ENCODE peak calls at places on chromosomes 16 and 17, in five cellular contexts. V is IMR-90; F is MM.1S; N is body of pancreas; D is effector memory CD4-positive, alpha-beta T cell. J is an unnamed sample.

GRCh38 chr17:40555296-40556190 is 9.7 kb downstream of the CCR7 start:
- DNase-seq in V (no peak), F (no peak), N (no peak), D (no peak), J (no peak)

GRCh38 chr16:77599793-77600415 is 122.4 kb upstream of the NUDT7 start:
- DNase-seq in V (peak; percentile 47), F (peak; percentile 21), N (no peak), D (no peak), J (no peak)

GRCh38 chr17:19747829-19748806 is at the start of gene ALDH3A1:
- DNase-seq in V (no peak), F (no peak), N (no peak), D (no peak), J (no peak)

GRCh38 chr17:14211246-14211645 is 25.4 kb downstream of the CDRT15 start:
- DNase-seq in V (no peak), F (no peak), N (no peak), D (no peak), J (no peak)

GRCh38 chr17:58301504-58302150 is 20.9 kb upstream of the MPO start:
- DNase-seq in V (no peak), F (no peak), N (no peak), D (no peak), J (no peak)

GRCh38 chr16:82248677-82249076 is 78.7 kb upstream of the MPHOSPH6 start:
- DNase-seq in V (no peak), F (no peak), N (no peak), D (no peak), J (no peak)

GRCh38 chr17:68296217-68297140 is 5.2 kb downstream of the ARSG start:
- DNase-seq in V (no peak), F (no peak), N (no peak), D (peak; percentile 57), J (peak; percentile 79)

GRCh38 chr16:5069854-5070253 is 1.8 kb upstream of the ALG1 start:
- DNase-seq in V (no peak), F (no peak), N (no peak), D (no peak), J (no peak)

GRCh38 chr17:39813631-39814030 is 50.5 kb downstream of the IKZF3 start:
- DNase-seq in V (no peak), F (no peak), N (no peak), D (peak; percentile 66), J (peak; percentile 87)

GRCh38 chr16:62764572-62764971 is 728.3 kb upstream of the CDH8 start:
- DNase-seq in V (no peak), F (no peak), N (no peak), D (no peak), J (no peak)

GRCh38 chr17:72456026-72456569 is 335.3 kb downstream of the SOX9 start:
- DNase-seq in V (peak; percentile 67), F (no peak), N (no peak), D (no peak), J (no peak)

GRCh38 chr16:50183316-50183715 is 30.2 kb downstream of the TENT4B start:
- DNase-seq in V (peak; percentile 78), F (no peak), N (no peak), D (no peak), J (no peak)

GRCh38 chr16:84029297-84030096 is 13.1 kb downstream of the SLC38A8 start:
- DNase-seq in V (no peak), F (no peak), N (no peak), D (no peak), J (no peak)

GRCh38 chr17:81049973-81050551 is 15.1 kb downstream of the BAIAP2 start:
- DNase-seq in V (no peak), F (no peak), N (peak; percentile 39), D (no peak), J (no peak)

GRCh38 chr16:66568355-66568754 is 2.1 kb downstream of the CMTM1 start:
- DNase-seq in V (peak; percentile 57), F (no peak), N (no peak), D (no peak), J (no peak)

GRCh38 chr16:72925631-72925979 is 122.3 kb downstream of the ZFHX3 start:
- DNase-seq in V (no peak), F (no peak), N (no peak), D (no peak), J (no peak)

GRCh38 chr17:7108981-7109380 is 5.6 kb downstream of the ASGR2 start:
- DNase-seq in V (no peak), F (no peak), N (no peak), D (no peak), J (no peak)

GRCh38 chr17:8753976-8754440 is 4.3 kb downstream of the SPDYE4 start:
- DNase-seq in V (peak; percentile 6), F (peak; percentile 27), N (no peak), D (no peak), J (no peak)

GRCh38 chr17:80103061-80103481 is 1.7 kb downstream of the GAA start:
- DNase-seq in V (no peak), F (no peak), N (no peak), D (no peak), J (no peak)

GRCh38 chr17:29215717-29216116 is 30.9 kb upstream of the CRYBA1 start:
- DNase-seq in V (peak; percentile 55), F (no peak), N (no peak), D (no peak), J (no peak)

GRCh38 chr17:28404812-28405570 is 1.0 kb downstream of the SLC46A1 start:
- DNase-seq in V (no peak), F (no peak), N (peak; percentile 58), D (no peak), J (no peak)

GRCh38 chr17:27674335-27674734 is 43.3 kb downstream of the LGALS9 start:
- DNase-seq in V (no peak), F (no peak), N (no peak), D (no peak), J (no peak)

GRCh38 chr17:66839616-66840015 is 4.7 kb downstream of the CACNG5 start:
- DNase-seq in V (no peak), F (no peak), N (no peak), D (no peak), J (no peak)

GRCh38 chr16:2475413-2476344 is 752 bp downstream of the TBC1D24 start:
- DNase-seq in V (no peak), F (peak; percentile 32), N (peak; percentile 59), D (peak; percentile 8), J (peak; percentile 31)

GRCh38 chr16:474420-475122 is 49.1 kb downstream of the RAB11FIP3 start:
- DNase-seq in V (no peak), F (no peak), N (no peak), D (no peak), J (no peak)

GRCh38 chr17:7922499-7923289 is 6.6 kb upstream of the RNF227 start:
- DNase-seq in V (peak; percentile 67), F (peak; percentile 62), N (peak; percentile 84), D (peak; percentile 69), J (peak; percentile 86)

GRCh38 chr17:32444301-32445074 is at the start of gene PSMD11:
- DNase-seq in V (peak; percentile 95), F (peak; percentile 97), N (peak; percentile 98), D (peak; percentile 98), J (peak; percentile 99)

GRCh38 chr16:84836234-84836647 is 16.5 kb downstream of the CRISPLD2 start:
- DNase-seq in V (peak; percentile 100), F (no peak), N (peak; percentile 38), D (no peak), J (no peak)

GRCh38 chr17:888998-889401 is 90.6 kb downstream of the NXN start:
- DNase-seq in V (no peak), F (peak; percentile 64), N (no peak), D (peak; percentile 1), J (no peak)

GRCh38 chr17:77242118-77242800 is 101.5 kb downstream of the SEC14L1 start:
- DNase-seq in V (no peak), F (no peak), N (no peak), D (no peak), J (no peak)

GRCh38 chr16:11624205-11624604 is 37.5 kb upstream of the LITAF start:
- DNase-seq in V (no peak), F (peak; percentile 88), N (no peak), D (no peak), J (no peak)

GRCh38 chr16:11626657-11627291 is 40.1 kb upstream of the LITAF start:
- DNase-seq in V (no peak), F (no peak), N (no peak), D (no peak), J (no peak)

GRCh38 chr16:11627292-11627663 is 40.6 kb upstream of the LITAF start:
- DNase-seq in V (no peak), F (no peak), N (no peak), D (no peak), J (no peak)

GRCh38 chr16:11625769-11626168 is 39.0 kb upstream of the LITAF start:
- DNase-seq in V (peak; percentile 30), F (no peak), N (no peak), D (no peak), J (no peak)

GRCh38 chr16:11624645-11625607 is 38.2 kb upstream of the LITAF start:
- DNase-seq in V (no peak), F (no peak), N (no peak), D (no peak), J (no peak)
- H3K4me1 ChIP-seq in V (peaks cover 27% of the 10 kb centered on the region), F (peaks cover 45% of the 10 kb centered on the region), N (peaks cover 10% of the 10 kb centered on the region), D (peaks cover 45% of the 10 kb centered on the region), J (peaks cover 64% of the 10 kb centered on the region)

DNA sequence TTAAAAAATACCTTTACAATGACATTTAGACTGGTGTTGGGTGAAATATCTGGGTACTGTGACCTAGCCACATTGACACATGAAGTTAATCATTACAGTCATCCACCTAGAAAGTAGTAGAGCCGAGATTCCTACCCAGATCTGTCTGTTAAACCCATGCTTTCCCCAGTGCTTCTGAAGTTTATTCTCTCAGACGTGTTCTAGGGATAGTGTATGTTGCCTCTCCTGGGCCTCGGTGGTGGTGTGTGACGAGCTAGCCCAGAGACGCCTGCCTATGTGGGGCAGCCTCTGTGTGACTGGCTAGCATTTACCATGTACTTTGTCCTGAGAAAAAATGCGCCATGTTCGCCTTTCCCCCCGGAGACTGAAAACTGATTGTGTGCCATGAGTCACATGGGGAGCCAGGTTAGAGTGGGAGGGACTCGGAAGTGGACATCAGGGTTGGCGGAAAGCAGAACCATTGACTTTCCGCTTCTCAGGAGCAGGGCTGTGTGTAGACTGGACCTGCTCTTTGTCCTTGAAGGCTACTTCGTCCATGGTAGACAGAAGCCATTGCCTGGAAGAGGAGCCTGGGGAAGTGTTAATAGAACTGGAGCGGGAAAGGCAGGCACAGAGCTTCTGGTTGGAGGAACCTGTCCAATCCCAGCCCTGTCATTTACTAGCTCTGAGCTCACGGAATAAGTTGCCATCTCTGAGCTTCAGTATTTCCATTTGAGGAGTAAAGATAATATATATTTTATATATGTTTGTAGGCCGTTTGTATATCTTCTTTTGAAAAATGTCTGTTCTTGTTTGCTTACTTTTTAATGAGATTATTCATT is 235.5 kb downstream of the SNX29 start:
- DNase-seq in V (no peak), F (no peak), N (no peak), D (no peak), J (no peak)
- H3K4me3 ChIP-seq in V (no peak overlapping the region), F (no peak overlapping the region), N (no peak overlapping the region), D (no peak overlapping the region), J (no peak overlapping the region)

GRCh38 chr16:86171329-86171728 is 272.4 kb downstream of the IRF8 start:
- DNase-seq in V (peak; percentile 99), F (no peak), N (no peak), D (no peak), J (no peak)
- H3K4me1 ChIP-seq in V (peaks cover 12% of the 10 kb centered on the region), F (no peaks in the 10 kb centered on the region), N (no peaks in the 10 kb centered on the region), D (no peaks in the 10 kb centered on the region), J (no peaks in the 10 kb centered on the region)

DNA sequence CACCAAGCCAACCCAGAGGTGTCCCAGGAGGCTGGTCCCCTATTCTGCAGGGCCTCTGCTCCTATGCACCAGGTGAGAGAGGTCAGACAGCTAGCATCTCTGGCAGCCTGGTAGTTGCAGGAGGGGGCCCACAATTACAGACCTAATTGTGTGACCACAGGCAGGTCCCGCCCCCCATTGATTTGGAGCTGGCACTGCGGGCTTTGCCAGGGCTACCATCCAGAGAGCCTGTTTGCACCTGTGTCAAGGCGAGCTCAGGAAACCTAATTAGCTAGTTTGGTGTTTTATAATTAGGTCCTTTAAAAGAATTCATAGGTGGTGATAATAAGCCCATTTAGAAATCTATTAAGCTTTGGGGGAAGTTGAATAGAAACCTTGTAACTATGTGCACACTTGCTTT is 90.2 kb downstream of the MRM1 start:
- DNase-seq in V (no peak), F (no peak), N (no peak), D (no peak), J (no peak)
- H3K4me3 ChIP-seq in V (no peak overlapping the region), F (no peak overlapping the region), N (no peak overlapping the region), D (no peak overlapping the region), J (no peak overlapping the region)